ENCODE peak calls at places on chromosomes 11 and 22, in seven cellular contexts. Y, X, N, O, R, I and A are unnamed samples.

GRCh38 chr22:49825436-49825835 is 2.2 kb downstream of the BRD1 start:
- DNase-seq in N (peak; percentile 66), I (no peak), R (no peak), Y (no peak), O (no peak), X (no peak), A (no peak)

GRCh38 chr11:93577291-93577690 is 34.1 kb upstream of the SMCO4 start:
- DNase-seq in N (peak; percentile 36), O (no peak), R (no peak), I (no peak), X (no peak), Y (no peak), A (no peak)

GRCh38 chr11:65903068-65903481 is 2.9 kb upstream of the FOSL1 start:
- DNase-seq in I (no peak), Y (no peak), O (peak; percentile 90), R (no peak), X (no peak), N (peak; percentile 91), A (no peak)

GRCh38 chr11:8060801-8061554 is 20.0 kb upstream of the TUB start:
- DNase-seq in R (no peak), X (no peak), I (peak; percentile 53), Y (no peak), O (no peak), N (peak; percentile 94), A (no peak)

GRCh38 chr11:122173074-122173450 is 57.0 kb upstream of the BLID start:
- DNase-seq in Y (no peak), N (no peak), I (no peak), O (no peak), X (no peak), R (no peak), A (no peak)

GRCh38 chr11:111982019-111982464 is 43.2 kb upstream of the DLAT start:
- DNase-seq in O (peak; percentile 48), N (peak; percentile 43), I (no peak), Y (peak; percentile 36), R (peak; percentile 81), X (peak; percentile 75), A (peak; percentile 75)

GRCh38 chr11:128283445-128283844 is 303.9 kb downstream of the ETS1 start:
- DNase-seq in R (no peak), Y (no peak), O (no peak), N (peak; percentile 59), X (no peak), I (no peak), A (no peak)

GRCh38 chr11:38948392-38948791 is 2350.4 kb upstream of the RAG2 start:
- DNase-seq in X (no peak), I (no peak), Y (no peak), N (no peak), R (no peak), O (no peak), A (no peak)

GRCh38 chr22:44385781-44386180 is 73.0 kb upstream of the SHISAL1 start:
- DNase-seq in O (no peak), Y (no peak), R (peak; percentile 39), X (peak; percentile 31), N (no peak), I (no peak), A (no peak)

GRCh38 chr22:44707752-44708151 is 5.7 kb downstream of the PRR5 start:
- DNase-seq in Y (no peak), N (peak; percentile 70), X (no peak), R (no peak), O (no peak), I (no peak), A (no peak)

GRCh38 chr22:46581580-46582244 is 38.5 kb upstream of the GRAMD4 start:
- DNase-seq in R (peak; percentile 52), O (no peak), Y (no peak), X (peak; percentile 53), N (no peak), I (no peak), A (no peak)

GRCh38 chr11:122977455-122978302 is 4.0 kb downstream of the BSX start:
- DNase-seq in I (no peak), X (no peak), R (no peak), N (no peak), Y (no peak), O (no peak), A (no peak)

GRCh38 chr11:126544311-126545056 is 189.0 kb downstream of the ST3GAL4 start:
- DNase-seq in I (no peak), R (no peak), N (peak; percentile 57), X (no peak), O (no peak), Y (no peak), A (no peak)

GRCh38 chr22:43300891-43301676 is 42.1 kb downstream of the SCUBE1 start:
- DNase-seq in I (peak; percentile 75), O (no peak), Y (no peak), X (no peak), N (no peak), R (no peak), A (no peak)

GRCh38 chr11:103863497-103863896 is 172.9 kb upstream of the DDI1 start:
- DNase-seq in O (no peak), N (peak; percentile 82), I (no peak), R (no peak), X (no peak), Y (no peak), A (no peak)

GRCh38 chr22:46780453-46780852 is 18.0 kb downstream of the TBC1D22A start:
- DNase-seq in Y (no peak), R (no peak), N (no peak), I (no peak), X (no peak), O (no peak), A (no peak)

GRCh38 chr11:58924230-58924629 is 15.1 kb upstream of the GLYATL1 start:
- DNase-seq in Y (no peak), O (no peak), R (no peak), N (no peak), X (no peak), I (no peak), A (no peak)

GRCh38 chr11:62538470-62539237 is 8.0 kb downstream of the AHNAK start:
- DNase-seq in R (no peak), X (no peak), N (no peak), O (no peak), Y (no peak), I (no peak), A (no peak)
- H3K4me1 ChIP-seq in R (peaks cover 46% of the 10 kb centered on the region), X (peaks cover 82% of the 10 kb centered on the region), N (peaks cover 52% of the 10 kb centered on the region), O (peaks cover 67% of the 10 kb centered on the region), Y (peaks cover 60% of the 10 kb centered on the region), I (peaks cover 45% of the 10 kb centered on the region), A (peaks cover 5% of the 10 kb centered on the region)

DNA sequence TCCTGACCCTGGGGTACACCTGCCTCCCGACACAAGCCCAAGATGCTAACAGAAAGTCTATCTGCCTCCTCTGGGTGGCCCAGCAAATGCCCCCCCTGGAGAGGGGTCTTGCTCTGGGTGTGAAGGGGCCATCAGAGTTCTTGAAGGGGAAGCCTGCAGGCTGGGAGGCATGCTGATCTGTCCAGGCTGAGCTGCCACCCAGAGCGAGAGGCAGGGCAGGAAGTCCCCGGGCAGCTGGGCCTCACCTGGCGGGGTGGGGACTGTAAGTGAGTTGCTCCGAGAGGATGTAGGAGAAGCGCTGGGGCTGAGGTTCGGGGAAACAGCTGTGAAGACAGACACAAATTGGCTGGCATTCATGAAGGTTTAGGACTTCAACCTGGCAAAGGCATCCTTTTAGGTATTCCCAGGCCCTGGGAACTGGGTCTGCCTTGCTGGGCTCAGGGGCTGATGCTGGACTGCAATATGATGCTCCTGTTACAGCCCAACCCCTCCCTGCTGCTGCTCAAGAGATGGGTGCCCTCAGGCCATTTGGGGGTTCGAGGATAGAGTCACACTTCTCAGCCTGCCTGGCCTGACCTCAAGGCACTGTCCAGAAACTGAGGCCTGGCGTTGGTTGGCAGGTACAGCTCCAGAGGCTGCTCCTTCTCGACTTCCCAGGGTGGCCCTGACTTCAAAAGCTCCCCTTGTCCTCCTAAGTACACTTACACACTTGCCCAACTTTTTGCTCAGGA is 60.2 kb upstream of the LYVE1 start:
- DNase-seq in I (no peak), X (no peak), R (no peak), O (no peak), N (no peak), Y (peak; percentile 15), A (no peak)
- H3K4me1 ChIP-seq in I (peaks cover 26% of the 10 kb centered on the region), X (peaks cover 24% of the 10 kb centered on the region), R (no peaks in the 10 kb centered on the region), O (no peaks in the 10 kb centered on the region), N (peaks cover 3% of the 10 kb centered on the region), Y (peaks cover under 1% of the 10 kb centered on the region), A (no peaks in the 10 kb centered on the region)

GRCh38 chr11:86980397-86980796 is 25.2 kb upstream of the FZD4 start:
- DNase-seq in O (no peak), Y (no peak), X (no peak), I (no peak), R (no peak), N (no peak), A (no peak)
- H3K4me1 ChIP-seq in O (no peaks in the 10 kb centered on the region), Y (no peaks in the 10 kb centered on the region), X (peaks cover 11% of the 10 kb centered on the region), I (no peaks in the 10 kb centered on the region), R (peaks cover 36% of the 10 kb centered on the region), N (no peaks in the 10 kb centered on the region), A (no peaks in the 10 kb centered on the region)

DNA sequence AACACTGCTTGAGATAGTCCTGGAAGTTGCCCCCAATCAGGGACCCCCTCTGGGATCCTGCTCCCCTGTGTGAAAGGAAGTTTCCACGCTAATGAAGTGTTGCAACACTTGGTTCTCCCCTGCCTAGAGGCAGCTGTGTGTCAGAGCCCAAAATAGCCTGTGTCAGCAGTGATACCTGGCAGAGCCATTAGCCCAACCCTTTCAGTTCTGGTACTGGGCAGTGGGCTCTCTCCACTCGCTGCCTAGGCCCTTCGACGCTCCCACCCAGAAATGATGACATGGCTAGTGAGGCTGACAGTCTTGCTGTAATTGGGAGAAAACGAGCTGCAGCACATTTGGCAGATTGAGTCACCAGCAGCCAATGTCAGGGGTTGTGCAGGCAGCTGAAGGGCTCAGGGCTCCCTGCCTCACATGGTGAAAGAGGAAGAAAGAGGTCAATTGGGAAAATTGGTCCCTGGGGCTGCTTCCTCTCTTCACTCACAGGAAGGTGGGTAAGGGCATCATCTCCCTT is 1.4 kb upstream of the NXF1 start:
- DNase-seq in O (no peak), N (peak; percentile 48), I (peak; percentile 73), R (peak; percentile 59), X (peak; percentile 57), Y (no peak), A (no peak)
- H3K4me1 ChIP-seq in O (peaks cover 16% of the 10 kb centered on the region), N (peaks cover 26% of the 10 kb centered on the region), I (peaks cover 4% of the 10 kb centered on the region), R (no peaks in the 10 kb centered on the region), X (peaks cover 29% of the 10 kb centered on the region), Y (peaks cover 31% of the 10 kb centered on the region), A (no peaks in the 10 kb centered on the region)

GRCh38 chr11:34256150-34256549 is 101.7 kb downstream of the ABTB2 start:
- DNase-seq in Y (no peak), R (no peak), N (no peak), X (no peak), O (no peak), I (no peak), A (no peak)
- H3K4me1 ChIP-seq in Y (peaks cover 9% of the 10 kb centered on the region), R (no peaks in the 10 kb centered on the region), N (peaks cover 4% of the 10 kb centered on the region), X (peaks cover 6% of the 10 kb centered on the region), O (peaks cover 28% of the 10 kb centered on the region), I (peaks cover 3% of the 10 kb centered on the region), A (peaks cover 2% of the 10 kb centered on the region)

GRCh38 chr11:12235549-12235944 is 125.2 kb downstream of the MICAL2 start:
- DNase-seq in O (peak; percentile 38), X (no peak), N (peak; percentile 34), I (no peak), R (no peak), Y (no peak), A (no peak)

GRCh38 chr11:12235080-12235479 is 124.7 kb downstream of the MICAL2 start:
- DNase-seq in R (no peak), X (no peak), Y (no peak), O (no peak), N (no peak), I (no peak), A (no peak)

GRCh38 chr11:12232819-12233601 is 122.6 kb downstream of the MICAL2 start:
- DNase-seq in X (no peak), Y (no peak), R (no peak), I (no peak), N (peak; percentile 95), O (peak; percentile 52), A (no peak)

GRCh38 chr11:12233602-12233925 is 123.2 kb downstream of the MICAL2 start:
- DNase-seq in I (no peak), X (no peak), Y (no peak), N (no peak), R (no peak), O (no peak), A (no peak)

GRCh38 chr11:12234216-12234615 is 123.8 kb downstream of the MICAL2 start:
- DNase-seq in R (no peak), O (no peak), Y (no peak), I (peak; percentile 92), X (no peak), N (no peak), A (no peak)
- H3K4me1 ChIP-seq in R (peaks cover under 1% of the 10 kb centered on the region), O (peaks cover 59% of the 10 kb centered on the region), Y (peaks cover 13% of the 10 kb centered on the region), I (peaks cover 19% of the 10 kb centered on the region), X (peaks cover 32% of the 10 kb centered on the region), N (peaks cover 7% of the 10 kb centered on the region), A (no peaks in the 10 kb centered on the region)